ENCODE peak calls at places on chromosomes 12 and 14, in seven cellular contexts. O, T, R, X, H, Y and U are unnamed samples.

GRCh38 chr12:131192951-131193350 is 239.2 kb downstream of the ADGRD1 start:
- DNase-seq in O (no peak), T (no peak), R (no peak), X (no peak), H (no peak), Y (no peak), U (no peak)

GRCh38 chr12:51959921-51960320 is 8.4 kb downstream of the ACVR1B start:
- DNase-seq in O (no peak), T (no peak), R (no peak), X (no peak), H (no peak), Y (no peak), U (no peak)

GRCh38 chr12:108511633-108512540 is 3.2 kb upstream of the FICD start:
- DNase-seq in O (peak; percentile 74), T (peak; percentile 78), R (peak; percentile 63), X (peak; percentile 42), H (peak; percentile 44), Y (peak; percentile 58), U (no peak)

GRCh38 chr12:122067966-122068365 is 10.6 kb upstream of the MLXIP start:
- DNase-seq in O (peak; percentile 58), T (no peak), R (no peak), X (no peak), H (peak; percentile 68), Y (no peak), U (no peak)

GRCh38 chr14:81200041-81200440 is 20.7 kb downstream of the GTF2A1 start:
- DNase-seq in O (no peak), T (no peak), R (no peak), X (no peak), H (no peak), Y (no peak), U (no peak)

GRCh38 chr12:117060236-117060926 is 38.8 kb downstream of the TESC start:
- DNase-seq in O (no peak), T (no peak), R (no peak), X (no peak), H (no peak), Y (no peak), U (no peak)

GRCh38 chr12:52323416-52324067 is 2.3 kb upstream of the KRT83 start:
- DNase-seq in O (no peak), T (no peak), R (no peak), X (no peak), H (no peak), Y (no peak), U (no peak)

GRCh38 chr12:109120557-109120956 is 4.2 kb downstream of the ACACB start:
- DNase-seq in O (no peak), T (no peak), R (no peak), X (no peak), H (no peak), Y (no peak), U (no peak)

GRCh38 chr14:49306152-49306751 is 279.9 kb downstream of the RPS29 start:
- DNase-seq in O (peak; percentile 46), T (no peak), R (peak; percentile 33), X (no peak), H (no peak), Y (no peak), U (no peak)

GRCh38 chr12:49665384-49665783 is 41.8 kb downstream of the FMNL3 start:
- DNase-seq in O (no peak), T (no peak), R (no peak), X (no peak), H (no peak), Y (no peak), U (no peak)

GRCh38 chr12:31880340-31880739 is 78.9 kb upstream of the RESF1 start:
- DNase-seq in O (no peak), T (no peak), R (no peak), X (no peak), H (no peak), Y (no peak), U (no peak)

GRCh38 chr14:67817750-67818438 is 1.5 kb upstream of the ZFYVE26 start:
- DNase-seq in O (no peak), T (no peak), R (no peak), X (no peak), H (no peak), Y (no peak), U (no peak)

GRCh38 chr12:132329036-132329738 is at the start of gene GALNT9:
- DNase-seq in O (no peak), T (no peak), R (no peak), X (no peak), H (no peak), Y (no peak), U (no peak)

GRCh38 chr14:58027904-58028303 is 124.1 kb downstream of the ARMH4 start:
- DNase-seq in O (no peak), T (no peak), R (peak; percentile 76), X (no peak), H (no peak), Y (no peak), U (no peak)

GRCh38 chr12:131834798-131835615 is 6.8 kb downstream of the MMP17 start:
- DNase-seq in O (no peak), T (no peak), R (no peak), X (no peak), H (no peak), Y (no peak), U (no peak)

GRCh38 chr12:113310489-113310888 is 24.4 kb downstream of the SLC8B1 start:
- DNase-seq in O (peak; percentile 28), T (no peak), R (peak; percentile 12), X (no peak), H (no peak), Y (no peak), U (no peak)

GRCh38 chr14:104546021-104546491 is 33.5 kb upstream of the C14orf180 start:
- DNase-seq in O (no peak), T (no peak), R (no peak), X (no peak), H (no peak), Y (no peak), U (no peak)

GRCh38 chr12:127625372-127625771 is 641.6 kb upstream of the TMEM132C start:
- DNase-seq in O (no peak), T (no peak), R (no peak), X (no peak), H (no peak), Y (no peak), U (no peak)

GRCh38 chr12:121803861-121804416 is at the start of gene SETD1B:
- DNase-seq in O (peak; percentile 62), T (no peak), R (no peak), X (no peak), H (peak; percentile 48), Y (no peak), U (no peak)

GRCh38 chr12:80708535-80709328 is 1.3 kb downstream of the MYF6 start:
- DNase-seq in O (peak; percentile 7), T (no peak), R (no peak), X (no peak), H (no peak), Y (no peak), U (no peak)

GRCh38 chr12:124687695-124688301 is 120.4 kb upstream of the NCOR2 start:
- DNase-seq in O (no peak), T (no peak), R (no peak), X (no peak), H (peak; percentile 23), Y (no peak), U (no peak)

GRCh38 chr14:102370305-102370809 is 7.6 kb downstream of the TECPR2 start:
- DNase-seq in O (peak; percentile 15), T (no peak), R (peak; percentile 8), X (no peak), H (no peak), Y (no peak), U (no peak)

GRCh38 chr14:73250781-73251500 is 13.6 kb downstream of the PAPLN start:
- DNase-seq in O (no peak), T (no peak), R (no peak), X (no peak), H (no peak), Y (no peak), U (no peak)

GRCh38 chr12:14185441-14186192 is 179.9 kb upstream of the ATF7IP start:
- DNase-seq in O (peak; percentile 44), T (no peak), R (peak; percentile 45), X (peak; percentile 2), H (peak; percentile 8), Y (no peak), U (no peak)

GRCh38 chr12:127270193-127270592 is 996.8 kb upstream of the TMEM132C start:
- DNase-seq in O (peak; percentile 98), T (no peak), R (peak; percentile 89), X (no peak), H (no peak), Y (no peak), U (no peak)

GRCh38 chr14:104576607-104577332 is 2.8 kb upstream of the C14orf180 start:
- DNase-seq in O (peak; percentile 2), T (no peak), R (no peak), X (no peak), H (no peak), Y (no peak), U (no peak)

GRCh38 chr12:22682663-22683062 is 57.7 kb downstream of the ETNK1 start:
- DNase-seq in O (no peak), T (no peak), R (no peak), X (no peak), H (no peak), Y (no peak), U (no peak)

GRCh38 chr14:97930191-97930590 is 1133.0 kb downstream of the VRK1 start:
- DNase-seq in O (no peak), T (no peak), R (no peak), X (no peak), H (no peak), Y (no peak), U (no peak)

GRCh38 chr12:54592316-54592715 is 3.9 kb upstream of the PPP1R1A start:
- DNase-seq in O (peak; percentile 46), T (no peak), R (peak; percentile 48), X (no peak), H (no peak), Y (no peak), U (no peak)

GRCh38 chr14:92560106-92560865 is 46.7 kb downstream of the RIN3 start:
- DNase-seq in O (no peak), T (no peak), R (no peak), X (no peak), H (no peak), Y (no peak), U (no peak)

GRCh38 chr12:84910549-84911241 is 1.9 kb downstream of the SLC6A15 start:
- DNase-seq in O (peak; percentile 58), T (no peak), R (no peak), X (no peak), H (no peak), Y (no peak), U (no peak)

GRCh38 chr12:66036317-66036716 is 94.2 kb downstream of the LLPH start:
- DNase-seq in O (peak; percentile 95), T (peak; percentile 22), R (peak; percentile 99), X (peak; percentile 49), H (no peak), Y (no peak), U (no peak)

GRCh38 chr14:81018245-81018644 is 62.8 kb downstream of the TSHR start:
- DNase-seq in O (peak; percentile 8), T (no peak), R (no peak), X (no peak), H (no peak), Y (no peak), U (no peak)

GRCh38 chr12:107242189-107242588 is 148.8 kb upstream of the CRY1 start:
- DNase-seq in O (no peak), T (no peak), R (peak; percentile 7), X (no peak), H (no peak), Y (no peak), U (no peak)

GRCh38 chr12:120971299-120972180 is 6.8 kb upstream of the HNF1A start:
- DNase-seq in O (peak; percentile 65), T (no peak), R (peak; percentile 61), X (peak; percentile 45), H (peak; percentile 31), Y (no peak), U (peak; percentile 17)